ENCODE peak calls at places on chromosomes 5 and 9, in seven cellular contexts. E is CD4-positive, CD25-positive, alpha-beta regulatory T cell; P is hepatocyte; W is foreskin keratinocyte; I is keratinocyte; V is A549; J is kidney. M is an unnamed sample.

GRCh38 chr9:70100362-70100761 is 56.7 kb downstream of the MAMDC2 start:
- DNase-seq in V (peak; percentile 46), J (no peak), W (no peak), I (no peak), P (no peak), E (no peak), M (no peak)

GRCh38 chr9:3329361-3329760 is 196.4 kb downstream of the RFX3 start:
- DNase-seq in W (peak; percentile 32), E (no peak), J (no peak), V (no peak), P (no peak), I (no peak), M (no peak)

GRCh38 chr5:175862131-175863012 is 9.0 kb upstream of the CPLX2 start:
- DNase-seq in P (no peak), W (no peak), V (peak; percentile 78), J (no peak), E (no peak), I (no peak), M (no peak)

GRCh38 chr9:18185196-18185595 is 288.8 kb upstream of the ADAMTSL1 start:
- DNase-seq in E (no peak), W (peak; percentile 16), V (no peak), I (no peak), J (no peak), P (peak; percentile 60), M (peak; percentile 55)

GRCh38 chr5:73513996-73514395 is 15.8 kb downstream of the BTF3 start:
- DNase-seq in E (no peak), P (peak; percentile 11), I (no peak), W (no peak), V (no peak), J (no peak), M (peak; percentile 64)

GRCh38 chr5:132102101-132102701 is 28.6 kb downstream of the CSF2 start:
- DNase-seq in V (no peak), J (no peak), I (no peak), W (no peak), P (no peak), E (no peak), M (no peak)

GRCh38 chr5:36726317-36726716 is 119.9 kb downstream of the SLC1A3 start:
- DNase-seq in P (no peak), J (no peak), W (no peak), E (no peak), V (no peak), I (no peak), M (no peak)

GRCh38 chr5:112907166-112907611 is 14.8 kb downstream of the REEP5 start:
- DNase-seq in W (no peak), I (no peak), V (no peak), E (no peak), J (no peak), P (no peak), M (no peak)

GRCh38 chr9:135815433-135816178 is 91.7 kb downstream of the CAMSAP1 start:
- DNase-seq in I (no peak), V (no peak), P (no peak), E (no peak), J (no peak), W (no peak), M (no peak)

GRCh38 chr5:31186672-31187267 is 6.7 kb upstream of the CDH6 start:
- DNase-seq in V (peak; percentile 38), E (no peak), J (no peak), P (peak; percentile 62), I (no peak), W (peak; percentile 5), M (no peak)

GRCh38 chr9:134560654-134561053 is 80.9 kb upstream of the COL5A1 start:
- DNase-seq in J (peak; percentile 10), E (no peak), V (no peak), I (no peak), W (no peak), P (peak; percentile 1), M (no peak)

GRCh38 chr9:92512622-92513021 is 23.2 kb downstream of the ECM2 start:
- DNase-seq in E (no peak), V (no peak), I (no peak), W (no peak), P (no peak), J (no peak), M (no peak)

GRCh38 chr9:133115604-133116345 is 5.3 kb downstream of the RALGDS start:
- DNase-seq in J (peak; percentile 65), E (peak; percentile 63), V (no peak), I (no peak), P (no peak), W (no peak), M (no peak)

GRCh38 chr5:5335708-5336211 is 86.7 kb upstream of the ICE1 start:
- DNase-seq in W (peak; percentile 55), J (no peak), V (peak; percentile 89), P (peak; percentile 59), E (no peak), I (no peak), M (no peak)

DNA sequence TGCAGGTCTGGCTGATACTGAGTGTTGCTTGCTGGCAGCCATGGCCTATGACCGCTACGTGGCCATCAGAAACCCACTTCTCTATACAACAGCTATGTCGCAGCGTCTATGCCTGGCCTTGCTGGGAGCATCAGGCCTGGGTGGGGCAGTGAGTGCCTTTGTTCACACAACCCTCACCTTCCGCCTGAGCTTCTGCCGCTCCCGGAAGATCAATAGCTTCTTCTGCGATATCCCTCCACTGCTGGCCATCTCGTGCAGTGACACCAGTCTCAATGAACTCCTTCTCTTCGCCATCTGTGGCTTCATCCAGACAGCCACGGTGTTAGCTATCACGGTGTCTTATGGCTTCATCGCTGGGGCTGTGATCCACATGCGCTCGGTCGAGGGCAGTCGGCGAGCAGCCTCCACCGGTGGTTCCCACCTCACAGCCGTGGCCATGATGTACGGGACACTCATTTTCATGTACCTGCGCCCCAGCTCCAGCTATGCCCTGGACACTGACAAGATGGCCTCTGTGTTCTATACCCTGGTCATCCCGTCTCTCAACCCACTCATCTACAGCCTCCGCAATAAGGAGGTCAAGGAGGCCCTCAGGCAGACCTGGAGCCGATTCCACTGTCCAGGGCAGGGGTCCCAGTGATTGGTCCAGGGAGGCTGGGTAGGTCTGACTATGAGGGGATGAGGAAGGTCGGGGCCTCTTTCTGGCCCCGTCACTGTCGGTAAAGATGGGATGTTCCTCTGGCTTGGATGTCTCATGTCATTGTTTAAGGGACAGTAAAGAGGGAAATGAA is 718 bp downstream of the OR5C1 start:
- DNase-seq in W (no peak), E (no peak), V (no peak), I (no peak), J (no peak), P (no peak), M (no peak)
- H3K27ac ChIP-seq in W (no peak overlapping the region), E (no peak overlapping the region), V (no peak overlapping the region), I (no peak overlapping the region), J (no peak overlapping the region), P (no peak overlapping the region), M (no peak overlapping the region)

DNA sequence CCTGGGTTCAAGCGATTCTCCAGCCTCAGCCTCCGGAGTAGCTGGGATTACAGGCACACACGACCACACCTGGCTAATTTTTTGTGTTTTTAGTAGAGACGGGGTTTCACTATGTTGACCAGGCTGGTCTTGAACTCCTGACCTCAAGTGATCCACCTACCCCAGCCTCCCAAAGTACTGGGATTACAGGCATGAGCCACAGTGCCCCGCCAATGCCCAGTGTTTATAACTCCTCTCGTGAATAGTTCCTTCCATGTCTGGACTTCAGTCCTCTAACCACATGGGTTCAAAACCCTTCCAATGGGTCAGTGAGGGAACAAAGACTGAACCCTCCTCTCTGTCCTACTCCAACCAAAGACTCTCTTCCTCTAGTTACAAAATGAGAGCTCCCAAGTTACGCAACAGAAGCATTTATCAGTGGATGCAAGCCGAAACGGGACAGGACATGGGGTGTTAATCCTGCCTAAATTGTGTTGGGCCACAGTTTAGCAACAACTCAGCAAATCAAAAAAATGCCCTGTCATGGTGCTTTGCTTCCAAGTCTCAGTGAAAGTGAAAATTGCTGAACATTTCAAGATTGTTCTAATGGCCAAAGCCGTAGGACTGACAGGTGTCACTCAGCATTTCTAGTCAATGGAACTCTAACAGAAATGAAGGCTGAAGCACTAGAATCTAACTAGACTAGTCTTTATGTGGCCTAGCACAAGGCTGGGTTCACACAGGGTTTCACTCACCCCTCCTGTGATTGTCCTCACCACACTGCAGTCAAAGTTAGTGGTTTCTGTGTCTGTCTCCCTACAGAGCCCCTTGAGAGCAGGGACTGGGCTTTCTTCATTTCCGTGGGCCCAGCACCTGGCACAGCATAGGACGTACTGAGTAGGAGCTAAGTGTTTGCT is 3.2 kb upstream of the TMEM245 start:
- DNase-seq in P (no peak), V (no peak), I (no peak), J (no peak), W (no peak), E (no peak), M (no peak)
- H3K4me1 ChIP-seq in P (peaks cover 4% of the 10 kb centered on the region), V (peaks cover 10% of the 10 kb centered on the region), I (peaks cover 13% of the 10 kb centered on the region), J (peaks cover 6% of the 10 kb centered on the region), W (peaks cover 4% of the 10 kb centered on the region), E (peaks cover 20% of the 10 kb centered on the region), M (peaks cover 5% of the 10 kb centered on the region)

GRCh38 chr5:133933169-133933509 is 35.3 kb downstream of the C5orf15 start:
- DNase-seq in P (no peak), W (no peak), I (no peak), J (no peak), E (no peak), V (no peak), M (no peak)

GRCh38 chr5:133934822-133935793 is 33.3 kb downstream of the C5orf15 start:
- DNase-seq in I (no peak), V (no peak), E (no peak), W (no peak), P (no peak), J (no peak), M (no peak)

GRCh38 chr5:133932441-133933168 is 35.8 kb downstream of the C5orf15 start:
- DNase-seq in I (no peak), W (no peak), J (no peak), E (no peak), V (no peak), P (no peak), M (no peak)

GRCh38 chr5:133933670-133934295 is 34.6 kb downstream of the C5orf15 start:
- DNase-seq in V (no peak), I (no peak), E (no peak), J (no peak), P (no peak), W (no peak), M (no peak)

DNA sequence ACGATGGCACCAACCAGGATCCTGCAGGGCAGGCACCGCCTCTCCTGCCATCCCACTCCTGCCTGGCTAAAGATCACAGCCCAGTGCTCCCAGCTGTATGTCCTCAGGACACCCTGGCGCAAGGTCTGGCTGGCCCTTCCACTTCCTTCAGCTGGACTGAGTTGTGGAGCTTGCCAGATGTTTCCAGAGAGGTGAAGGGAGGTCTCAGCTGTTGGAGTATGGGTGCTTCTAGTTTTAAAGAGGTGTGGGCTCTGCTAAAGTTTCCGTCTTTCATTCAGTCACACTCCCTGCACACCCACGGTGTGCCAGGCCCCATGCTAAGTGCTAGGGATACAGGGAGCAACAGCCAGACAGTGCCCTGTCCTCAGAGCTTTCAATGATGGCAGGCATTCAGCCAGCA is 34.1 kb downstream of the C5orf15 start:
- DNase-seq in P (no peak), E (no peak), I (no peak), V (no peak), J (no peak), W (no peak), M (no peak)
- H3K27ac ChIP-seq in P (no peak overlapping the region), E (no peak overlapping the region), I (no peak overlapping the region), V (no peak overlapping the region), J (no peak overlapping the region), W (no peak overlapping the region), M (no peak overlapping the region)

DNA sequence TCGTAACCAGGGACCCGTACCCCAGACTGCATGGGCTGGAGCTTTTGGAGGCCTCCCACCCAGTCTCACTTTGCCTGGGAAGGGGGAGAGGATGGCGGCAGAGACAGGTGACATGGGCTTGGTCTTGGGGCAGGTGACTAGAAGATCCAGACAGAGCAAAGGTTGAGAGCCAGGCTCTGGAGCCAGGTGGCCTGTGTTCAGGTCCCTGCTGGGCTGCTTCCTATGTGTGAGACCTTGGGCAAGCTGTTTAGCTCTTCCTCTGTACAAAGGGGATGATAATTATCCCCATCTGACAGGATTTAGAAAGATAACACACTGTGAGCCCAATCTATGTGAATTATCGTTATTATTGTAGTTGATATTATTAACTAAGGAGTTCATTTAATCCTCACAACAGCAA is 16.1 kb upstream of the NDST1 start:
- DNase-seq in J (no peak), I (no peak), V (no peak), E (no peak), W (no peak), P (no peak), M (no peak)
- H3K4me1 ChIP-seq in J (peaks cover 53% of the 10 kb centered on the region), I (peaks cover 74% of the 10 kb centered on the region), V (peaks cover 80% of the 10 kb centered on the region), E (peaks cover 2% of the 10 kb centered on the region), W (peaks cover 57% of the 10 kb centered on the region), P (peaks cover 56% of the 10 kb centered on the region), M (peaks cover 22% of the 10 kb centered on the region)